ENCODE peak calls at places on chromosomes 2 and 18, in four cellular contexts. C is WTC11, U is K562, A is HepG2. G is an unnamed sample.

GRCh38 chr2:105886029-105886454 is 141.3 kb downstream of the NCK2 start:
- DNase-seq in C (no peak), U (no peak), A (no peak), G (no peak)

GRCh38 chr2:236036045-236036444 is 132.1 kb downstream of the GBX2 start:
- DNase-seq in C (no peak), U (no peak), A (no peak), G (no peak)

GRCh38 chr2:149278146-149278878 is 52.1 kb upstream of the LYPD6 start:
- DNase-seq in C (no peak), U (no peak), A (no peak), G (no peak)

GRCh38 chr2:176652300-176653182 is 383.3 kb downstream of the MTX2 start:
- DNase-seq in C (no peak), U (peak; percentile 68), A (peak; percentile 66), G (peak; percentile 49)

GRCh38 chr2:207937818-207938217 is 87.5 kb downstream of the PLEKHM3 start:
- DNase-seq in C (no peak), U (no peak), A (no peak), G (no peak)

GRCh38 chr2:235026137-235026536 is 74.3 kb downstream of the SH3BP4 start:
- DNase-seq in C (no peak), U (no peak), A (peak; percentile 47), G (no peak)

GRCh38 chr2:26605195-26605968 is 35.8 kb downstream of the CIB4 start:
- DNase-seq in C (peak; percentile 67), U (peak; percentile 70), A (peak; percentile 60), G (peak; percentile 65)

GRCh38 chr18:2518473-2518872 is 52.8 kb downstream of the METTL4 start:
- DNase-seq in C (no peak), U (no peak), A (no peak), G (no peak)

GRCh38 chr2:9281145-9281544 is 74.5 kb downstream of the ASAP2 start:
- DNase-seq in C (no peak), U (no peak), A (no peak), G (no peak)

GRCh38 chr2:7392076-7392787 is 475.0 kb downstream of the RNF144A start:
- DNase-seq in C (no peak), U (no peak), A (no peak), G (no peak)

GRCh38 chr2:10926191-10926830 is 14.6 kb downstream of the KCNF1 start:
- DNase-seq in C (no peak), U (no peak), A (no peak), G (no peak)

GRCh38 chr18:2104620-2105462 is 466.5 kb downstream of the METTL4 start:
- DNase-seq in C (peak; percentile 68), U (peak; percentile 85), A (peak; percentile 30), G (peak; percentile 48)

GRCh38 chr18:3603460-3604259 is 153.7 kb downstream of the TGIF1 start:
- DNase-seq in C (peak; percentile 59), U (peak; percentile 49), A (peak; percentile 69), G (no peak)

GRCh38 chr2:10962004-10962403 is 50.3 kb downstream of the KCNF1 start:
- DNase-seq in C (no peak), U (no peak), A (no peak), G (no peak)

GRCh38 chr18:39105095-39105494 is 1539.5 kb upstream of the CELF4 start:
- DNase-seq in C (no peak), U (no peak), A (no peak), G (no peak)

GRCh38 chr2:201357216-201357615 is at the start of gene FLACC1:
- DNase-seq in C (peak; percentile 38), U (no peak), A (peak; percentile 56), G (peak; percentile 46)

GRCh38 chr2:163774862-163775261 is 39.1 kb upstream of the FIGN start:
- DNase-seq in C (no peak), U (no peak), A (no peak), G (no peak)

GRCh38 chr18:3747176-3747973 is 297.4 kb downstream of the TGIF1 start:
- DNase-seq in C (no peak), U (no peak), A (no peak), G (no peak)

GRCh38 chr2:3356799-3357198 is 20.8 kb downstream of the EIPR1 start:
- DNase-seq in C (no peak), U (no peak), A (no peak), G (no peak)

GRCh38 chr18:36688020-36688965 is 140.5 kb downstream of the TPGS2 start:
- DNase-seq in C (peak; percentile 80), U (peak; percentile 79), A (peak; percentile 52), G (peak; percentile 89)
- TF ChIP-seq ELF4 in C (no peak), U (no peak), A (no peak), G (no peak)

GRCh38 chr18:55284614-55285013 is 303.4 kb downstream of the TCF4 start:
- DNase-seq in C (no peak), U (no peak), A (no peak), G (no peak)
- TF ChIP-seq ELF4 in C (no peak), U (no peak), A (no peak), G (no peak)

GRCh38 chr2:133413863-133414262 is 154.4 kb downstream of the NCKAP5 start:
- DNase-seq in C (no peak), U (no peak), A (no peak), G (no peak)
- TF ChIP-seq ELF4 in C (no peak), U (no peak), A (no peak), G (no peak)

DNA sequence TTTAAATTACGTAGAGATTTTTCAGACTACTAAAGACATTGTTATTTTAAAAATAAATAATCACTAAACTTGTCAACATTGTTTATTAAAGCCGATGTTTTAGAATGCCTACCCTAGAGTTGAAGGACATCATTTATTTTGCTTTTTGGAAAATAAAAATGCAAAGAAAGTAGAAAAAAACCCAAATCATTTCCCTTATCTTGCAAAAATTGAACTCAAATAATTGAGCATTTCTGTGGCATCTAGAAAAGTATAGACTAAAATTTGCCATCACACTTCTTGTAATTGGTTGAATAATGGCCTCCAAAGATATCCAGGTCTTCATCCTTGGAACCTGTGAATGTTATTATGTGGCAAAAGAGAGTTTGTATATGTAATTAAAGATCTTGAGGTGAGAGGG is 9.7 kb upstream of the NEDD4L start:
- DNase-seq in C (no peak), U (no peak), A (no peak), G (no peak)
- TF ChIP-seq ELF4 in C (no peak), U (no peak), A (no peak), G (no peak)

GRCh38 chr2:47558116-47559078 is 155.4 kb downstream of the MSH2 start:
- DNase-seq in C (no peak), U (no peak), A (no peak), G (no peak)
- TF ChIP-seq ELF4 in C (no peak), U (no peak), A (no peak), G (no peak)

G was measured in HEK293T.